ENCODE peak calls at places on chromosome 7, in four cellular contexts. I, F, L and G are unnamed samples.

GRCh38 chr7:137836113-137836509 is 10.7 kb downstream of the DGKI start:
- DNase-seq in F (peak; percentile 76), I (no peak), L (no peak), G (no peak)

GRCh38 chr7:134120405-134120804 is 6.7 kb upstream of the LRGUK start:
- DNase-seq in L (no peak), I (no peak), F (peak; percentile 3), G (no peak)

GRCh38 chr7:68192941-68193340 is 1196.3 kb downstream of the TYW1 start:
- DNase-seq in I (no peak), F (no peak), L (no peak), G (no peak)

GRCh38 chr7:158368449-158368848 is 219.2 kb downstream of the PTPRN2 start:
- DNase-seq in L (no peak), I (no peak), F (no peak), G (no peak)

GRCh38 chr7:151313857-151314256 is 27.8 kb upstream of the NUB1 start:
- DNase-seq in I (no peak), F (peak; percentile 61), L (no peak), G (no peak)

GRCh38 chr7:43110790-43111362 is 1.6 kb upstream of the HECW1 start:
- DNase-seq in F (no peak), I (no peak), L (no peak), G (no peak)

GRCh38 chr7:42991913-42992576 is 59.9 kb downstream of the MRPL32 start:
- DNase-seq in L (no peak), F (no peak), I (no peak), G (peak; percentile 51)

GRCh38 chr7:75889223-75889825 is 10.5 kb downstream of the RHBDD2 start:
- DNase-seq in F (no peak), L (no peak), I (no peak), G (no peak)

GRCh38 chr7:28356619-28357018 is 55.7 kb upstream of the CREB5 start:
- DNase-seq in I (no peak), F (no peak), L (no peak), G (no peak)

GRCh38 chr7:34131371-34131770 is 226.0 kb downstream of the BMPER start:
- DNase-seq in I (no peak), F (no peak), L (no peak), G (no peak)

GRCh38 chr7:115135111-115135510 is 213.2 kb downstream of the MDFIC start:
- DNase-seq in I (no peak), F (no peak), L (no peak), G (no peak)

GRCh38 chr7:149495785-149496641 is 1.6 kb downstream of the ZNF746 start:
- DNase-seq in L (no peak), F (peak; percentile 85), I (peak; percentile 87), G (no peak)

GRCh38 chr7:116899308-116899707 is 36.9 kb downstream of the CAPZA2 start:
- DNase-seq in F (no peak), I (peak; percentile 64), L (no peak), G (peak; percentile 4)

GRCh38 chr7:30896783-30897617 is 14.7 kb upstream of the AQP1 start:
- DNase-seq in L (no peak), I (no peak), F (no peak), G (peak; percentile 33)

GRCh38 chr7:149459540-149460433 is 1.1 kb downstream of the ZNF777 start:
- DNase-seq in I (peak; percentile 20), L (peak; percentile 8), F (no peak), G (peak; percentile 14)

GRCh38 chr7:141737118-141737835 is 881 bp upstream of the SSBP1 start:
- DNase-seq in L (no peak), I (peak; percentile 2), F (no peak), G (no peak)

GRCh38 chr7:107388604-107389003 is 81.3 kb upstream of the GPR22 start:
- DNase-seq in L (no peak), F (no peak), I (no peak), G (no peak)
- H2AK5ac ChIP-seq in L (no peak overlapping the region), F (peak overlapping the region; percentile 70), I (no peak overlapping the region), G (no peak overlapping the region)

DNA sequence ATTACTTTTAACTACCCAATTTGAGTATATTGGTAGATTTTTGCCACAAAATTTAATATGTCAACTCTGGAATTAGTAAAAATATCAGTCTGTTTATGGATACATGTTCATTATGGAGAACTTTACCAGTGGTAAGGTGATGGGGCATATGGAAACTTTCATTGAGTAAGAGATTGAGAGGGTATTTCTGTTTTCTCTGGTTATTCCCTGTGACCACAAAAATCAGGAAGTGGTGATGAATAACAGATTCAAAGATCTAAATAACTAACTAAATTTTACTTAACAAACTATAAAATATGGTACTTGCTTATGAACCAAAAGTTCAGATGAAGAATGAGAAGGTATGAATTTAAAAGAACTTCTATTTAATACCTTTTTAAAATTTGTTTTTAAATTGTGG is 22.1 kb upstream of the STEAP4 start:
- DNase-seq in L (no peak), F (no peak), I (no peak), G (no peak)
- H3K4me2 ChIP-seq in L (no peak overlapping the region), F (no peak overlapping the region), I (no peak overlapping the region), G (no peak overlapping the region)

DNA sequence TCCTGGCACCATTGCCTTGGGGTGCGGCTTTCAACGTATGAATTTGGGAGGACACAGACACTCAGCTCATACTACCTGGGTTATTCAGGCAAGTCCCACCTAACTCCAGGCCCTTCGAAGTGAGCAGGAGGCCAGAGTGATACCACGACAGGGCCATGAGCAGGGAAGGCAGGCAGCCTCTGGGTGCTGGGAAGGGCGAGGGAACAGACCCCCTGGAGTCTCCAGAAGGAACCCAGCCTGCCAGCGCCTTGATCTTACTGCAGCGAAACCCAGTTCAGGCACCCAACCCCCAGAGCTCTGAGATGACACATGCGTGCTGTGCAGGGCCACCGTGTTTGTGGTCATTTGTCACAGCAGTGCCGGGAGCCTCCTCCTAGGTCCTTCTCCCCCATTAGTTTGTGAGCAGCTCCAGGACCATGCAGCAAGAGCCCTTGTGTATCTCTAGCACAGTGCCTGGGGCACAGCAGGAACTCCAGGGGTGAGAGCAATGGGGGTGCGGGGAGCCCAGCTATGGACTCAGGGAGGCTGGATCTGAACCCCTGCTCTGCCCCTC is 7.7 kb upstream of the INSIG1 start:
- DNase-seq in I (no peak), L (no peak), F (no peak), G (no peak)
- H2AK5ac ChIP-seq in I (no peak overlapping the region), L (peak overlapping the region; percentile 90), F (no peak overlapping the region), G (no peak overlapping the region)

GRCh38 chr7:107068156-107068555 is 23.7 kb downstream of the PRKAR2B start:
- DNase-seq in I (peak; percentile 70), L (no peak), F (no peak), G (no peak)
- H3K4me2 ChIP-seq in I (no peak overlapping the region), L (no peak overlapping the region), F (no peak overlapping the region), G (no peak overlapping the region)

GRCh38 chr7:41779918-41780317 is 77.0 kb upstream of the INHBA start:
- DNase-seq in I (no peak), L (no peak), F (no peak), G (no peak)
- H2AK5ac ChIP-seq in I (no peak overlapping the region), L (no peak overlapping the region), F (no peak overlapping the region), G (no peak overlapping the region)

GRCh38 chr7:155291045-155291530 is 6.6 kb upstream of the INSIG1 start:
- DNase-seq in I (peak; percentile 80), L (no peak), F (peak; percentile 66), G (peak; percentile 22)
- H3K4me2 ChIP-seq in I (no peak overlapping the region), L (no peak overlapping the region), F (no peak overlapping the region), G (no peak overlapping the region)

GRCh38 chr7:46244752-46245151 is 323.7 kb upstream of the IGFBP3 start:
- DNase-seq in L (no peak), F (peak; percentile 59), I (no peak), G (no peak)
- H2AK5ac ChIP-seq in L (no peak overlapping the region), F (no peak overlapping the region), I (no peak overlapping the region), G (no peak overlapping the region)

GRCh38 chr7:82109288-82109687 is 334.3 kb downstream of the CACNA2D1 start:
- DNase-seq in F (peak; percentile 58), I (peak; percentile 31), L (no peak), G (no peak)
- H3K4me2 ChIP-seq in F (peak overlapping the region; percentile 58), I (no peak overlapping the region), L (no peak overlapping the region), G (no peak overlapping the region)

DNA sequence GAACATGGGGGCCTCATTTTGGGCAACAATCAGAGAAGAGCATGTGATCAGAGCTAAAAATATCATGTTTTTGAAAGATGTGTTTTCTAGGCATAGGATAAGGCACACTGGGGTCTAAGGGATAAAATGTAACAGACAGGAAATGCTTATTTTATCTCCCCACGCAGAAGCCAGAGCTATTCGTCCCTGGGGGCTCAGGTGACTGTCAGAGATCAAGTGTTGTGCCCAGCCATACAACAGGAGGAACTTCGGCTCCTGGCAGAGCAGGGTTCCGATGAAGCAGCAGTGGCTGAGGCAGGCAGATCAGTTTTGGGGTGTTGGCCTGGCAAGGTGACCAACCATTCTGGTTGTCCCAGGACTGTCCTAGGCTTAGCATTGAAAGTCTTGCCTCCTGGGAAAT is 15.2 kb downstream of the NPY start:
- DNase-seq in F (no peak), L (no peak), I (no peak), G (no peak)
- H2AK5ac ChIP-seq in F (no peak overlapping the region), L (no peak overlapping the region), I (no peak overlapping the region), G (no peak overlapping the region)